ENCODE peak calls at places on chromosomes 11 and 22, in ten cellular contexts. One of them, this sample, is unnamed.

GRCh38 chr11:75465701-75466531 is 32.9 kb upstream of the KLHL35 start:
- DNase-seq in mesothelial cell of epicardium: no peak
- DNase-seq in fibroblast of mammary gland: no peak
- DNase-seq in GM12865: no peak
- DNase-seq in brain microvascular endothelial cell: peak; percentile 19
- DNase-seq in tibial artery: no peak
- DNase-seq in Calu3: no peak
- DNase-seq in dorsolateral prefrontal cortex: no peak
- DNase-seq in CD4-positive, alpha-beta T cell: no peak
- DNase-seq in MM.1S: no peak
- DNase-seq in this sample: no peak

GRCh38 chr11:71451596-71452353 is 1.2 kb upstream of the NADSYN1 start:
- DNase-seq in brain microvascular endothelial cell: no peak
- DNase-seq in GM12865: peak; percentile 23
- DNase-seq in MM.1S: no peak
- DNase-seq in tibial artery: peak; percentile 56
- DNase-seq in dorsolateral prefrontal cortex: no peak
- DNase-seq in Calu3: peak; percentile 43
- DNase-seq in CD4-positive, alpha-beta T cell: no peak
- DNase-seq in fibroblast of mammary gland: no peak
- DNase-seq in mesothelial cell of epicardium: no peak
- DNase-seq in this sample: no peak

GRCh38 chr11:110059706-110060430 is 33.3 kb upstream of the ZC3H12C start:
- DNase-seq in fibroblast of mammary gland: no peak
- DNase-seq in GM12865: no peak
- DNase-seq in CD4-positive, alpha-beta T cell: no peak
- DNase-seq in mesothelial cell of epicardium: no peak
- DNase-seq in Calu3: no peak
- DNase-seq in dorsolateral prefrontal cortex: no peak
- DNase-seq in brain microvascular endothelial cell: no peak
- DNase-seq in MM.1S: no peak
- DNase-seq in tibial artery: no peak
- DNase-seq in this sample: no peak

GRCh38 chr11:78078218-78079167 is 1.2 kb downstream of the NDUFC2 start:
- DNase-seq in mesothelial cell of epicardium: no peak
- DNase-seq in fibroblast of mammary gland: no peak
- DNase-seq in Calu3: no peak
- DNase-seq in dorsolateral prefrontal cortex: no peak
- DNase-seq in tibial artery: no peak
- DNase-seq in MM.1S: no peak
- DNase-seq in brain microvascular endothelial cell: no peak
- DNase-seq in GM12865: peak; percentile 12
- DNase-seq in CD4-positive, alpha-beta T cell: no peak
- DNase-seq in this sample: no peak

GRCh38 chr11:117199061-117199915 is at the start of gene TAGLN:
- DNase-seq in Calu3: peak; percentile 49
- DNase-seq in mesothelial cell of epicardium: peak; percentile 68
- DNase-seq in GM12865: no peak
- DNase-seq in MM.1S: no peak
- DNase-seq in brain microvascular endothelial cell: peak; percentile 97
- DNase-seq in tibial artery: peak; percentile 98
- DNase-seq in dorsolateral prefrontal cortex: no peak
- DNase-seq in CD4-positive, alpha-beta T cell: no peak
- DNase-seq in fibroblast of mammary gland: peak; percentile 72
- DNase-seq in this sample: peak; percentile 49

GRCh38 chr22:46673677-46674236 is 53.6 kb downstream of the GRAMD4 start:
- DNase-seq in GM12865: no peak
- DNase-seq in tibial artery: no peak
- DNase-seq in MM.1S: no peak
- DNase-seq in fibroblast of mammary gland: no peak
- DNase-seq in mesothelial cell of epicardium: no peak
- DNase-seq in Calu3: no peak
- DNase-seq in brain microvascular endothelial cell: no peak
- DNase-seq in dorsolateral prefrontal cortex: no peak
- DNase-seq in CD4-positive, alpha-beta T cell: no peak
- DNase-seq in this sample: no peak

GRCh38 chr11:18729426-18729825 is 3.4 kb upstream of the IGSF22 start:
- DNase-seq in mesothelial cell of epicardium: no peak
- DNase-seq in fibroblast of mammary gland: no peak
- DNase-seq in Calu3: no peak
- DNase-seq in dorsolateral prefrontal cortex: no peak
- DNase-seq in tibial artery: no peak
- DNase-seq in GM12865: no peak
- DNase-seq in MM.1S: no peak
- DNase-seq in brain microvascular endothelial cell: no peak
- DNase-seq in CD4-positive, alpha-beta T cell: no peak
- DNase-seq in this sample: no peak

GRCh38 chr11:99320769-99321290 is 300.1 kb downstream of the CNTN5 start:
- DNase-seq in Calu3: no peak
- DNase-seq in tibial artery: no peak
- DNase-seq in brain microvascular endothelial cell: no peak
- DNase-seq in MM.1S: no peak
- DNase-seq in mesothelial cell of epicardium: no peak
- DNase-seq in dorsolateral prefrontal cortex: no peak
- DNase-seq in GM12865: no peak
- DNase-seq in CD4-positive, alpha-beta T cell: no peak
- DNase-seq in fibroblast of mammary gland: peak; percentile 20
- DNase-seq in this sample: no peak

GRCh38 chr11:121540627-121541026 is 87.9 kb upstream of the SORL1-AS1 start:
- DNase-seq in GM12865: peak; percentile 23
- DNase-seq in mesothelial cell of epicardium: no peak
- DNase-seq in tibial artery: no peak
- DNase-seq in CD4-positive, alpha-beta T cell: no peak
- DNase-seq in brain microvascular endothelial cell: no peak
- DNase-seq in Calu3: no peak
- DNase-seq in dorsolateral prefrontal cortex: no peak
- DNase-seq in fibroblast of mammary gland: peak; percentile 19
- DNase-seq in MM.1S: no peak
- DNase-seq in this sample: no peak

GRCh38 chr11:121536116-121536515 is 83.3 kb upstream of the SORL1-AS1 start:
- DNase-seq in tibial artery: no peak
- DNase-seq in GM12865: no peak
- DNase-seq in Calu3: no peak
- DNase-seq in brain microvascular endothelial cell: no peak
- DNase-seq in CD4-positive, alpha-beta T cell: no peak
- DNase-seq in mesothelial cell of epicardium: no peak
- DNase-seq in MM.1S: no peak
- DNase-seq in fibroblast of mammary gland: no peak
- DNase-seq in dorsolateral prefrontal cortex: no peak
- DNase-seq in this sample: no peak

GRCh38 chr11:121539000-121539399 is 86.2 kb upstream of the SORL1-AS1 start:
- DNase-seq in GM12865: peak; percentile 66
- DNase-seq in MM.1S: no peak
- DNase-seq in tibial artery: no peak
- DNase-seq in CD4-positive, alpha-beta T cell: no peak
- DNase-seq in Calu3: no peak
- DNase-seq in mesothelial cell of epicardium: no peak
- DNase-seq in dorsolateral prefrontal cortex: no peak
- DNase-seq in brain microvascular endothelial cell: no peak
- DNase-seq in fibroblast of mammary gland: peak; percentile 20
- DNase-seq in this sample: no peak

GRCh38 chr11:121535122-121535796 is 82.5 kb upstream of the SORL1-AS1 start:
- DNase-seq in CD4-positive, alpha-beta T cell: no peak
- DNase-seq in mesothelial cell of epicardium: no peak
- DNase-seq in MM.1S: no peak
- DNase-seq in fibroblast of mammary gland: peak; percentile 53
- DNase-seq in tibial artery: no peak
- DNase-seq in GM12865: no peak
- DNase-seq in dorsolateral prefrontal cortex: no peak
- DNase-seq in Calu3: no peak
- DNase-seq in brain microvascular endothelial cell: no peak
- DNase-seq in this sample: no peak

GRCh38 chr11:121538054-121538453 is 85.3 kb upstream of the SORL1-AS1 start:
- DNase-seq in GM12865: peak; percentile 67
- DNase-seq in CD4-positive, alpha-beta T cell: no peak
- DNase-seq in dorsolateral prefrontal cortex: no peak
- DNase-seq in fibroblast of mammary gland: no peak
- DNase-seq in MM.1S: peak; percentile 40
- DNase-seq in mesothelial cell of epicardium: no peak
- DNase-seq in tibial artery: no peak
- DNase-seq in brain microvascular endothelial cell: no peak
- DNase-seq in Calu3: no peak
- DNase-seq in this sample: no peak
- TF ChIP-seq CTCF in GM12865: no peak
- TF ChIP-seq CTCF in CD4-positive, alpha-beta T cell: no peak
- TF ChIP-seq CTCF in dorsolateral prefrontal cortex: no peak
- TF ChIP-seq CTCF in fibroblast of mammary gland: no peak
- TF ChIP-seq CTCF in MM.1S: no peak
- TF ChIP-seq CTCF in mesothelial cell of epicardium: no peak
- TF ChIP-seq CTCF in tibial artery: no peak
- TF ChIP-seq CTCF in brain microvascular endothelial cell: no peak
- TF ChIP-seq CTCF in Calu3: no peak
- TF ChIP-seq CTCF in this sample: no peak

DNA sequence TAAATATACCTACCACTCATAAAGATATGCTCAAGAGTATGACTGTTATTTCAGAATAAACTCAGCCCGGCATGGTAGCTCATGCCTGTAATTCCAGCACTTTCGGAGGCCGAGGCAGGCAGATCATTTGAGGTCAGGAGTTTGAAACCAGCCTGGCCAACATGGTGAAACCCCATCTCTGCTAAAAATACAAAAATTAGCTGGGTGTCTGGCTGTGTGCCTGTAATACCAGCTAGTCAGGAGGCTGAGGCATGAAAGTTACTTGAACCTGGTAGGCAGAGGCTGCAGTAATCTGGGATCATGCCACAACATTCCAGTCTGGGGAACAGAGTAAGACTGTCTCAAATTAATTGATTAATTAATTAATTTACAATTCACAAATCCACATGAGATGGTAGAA is 208.2 kb upstream of the PDGFD start:
- DNase-seq in GM12865: no peak
- DNase-seq in dorsolateral prefrontal cortex: no peak
- DNase-seq in Calu3: no peak
- DNase-seq in fibroblast of mammary gland: no peak
- DNase-seq in brain microvascular endothelial cell: no peak
- DNase-seq in CD4-positive, alpha-beta T cell: no peak
- DNase-seq in MM.1S: no peak
- DNase-seq in mesothelial cell of epicardium: no peak
- DNase-seq in tibial artery: no peak
- DNase-seq in this sample: no peak
- TF ChIP-seq CTCF in GM12865: no peak
- TF ChIP-seq CTCF in dorsolateral prefrontal cortex: no peak
- TF ChIP-seq CTCF in Calu3: no peak
- TF ChIP-seq CTCF in fibroblast of mammary gland: no peak
- TF ChIP-seq CTCF in brain microvascular endothelial cell: no peak
- TF ChIP-seq CTCF in CD4-positive, alpha-beta T cell: no peak
- TF ChIP-seq CTCF in MM.1S: no peak
- TF ChIP-seq CTCF in mesothelial cell of epicardium: no peak
- TF ChIP-seq CTCF in tibial artery: no peak
- TF ChIP-seq CTCF in this sample: no peak

GRCh38 chr22:23763579-23764331 is 965 bp downstream of the C22orf15 start:
- DNase-seq in mesothelial cell of epicardium: no peak
- DNase-seq in fibroblast of mammary gland: no peak
- DNase-seq in dorsolateral prefrontal cortex: peak; percentile 40
- DNase-seq in Calu3: no peak
- DNase-seq in tibial artery: no peak
- DNase-seq in CD4-positive, alpha-beta T cell: peak; percentile 52
- DNase-seq in brain microvascular endothelial cell: no peak
- DNase-seq in GM12865: peak; percentile 43
- DNase-seq in MM.1S: no peak
- DNase-seq in this sample: no peak

GRCh38 chr22:23767303-23767672 is 484 bp downstream of the CHCHD10 start:
- DNase-seq in brain microvascular endothelial cell: no peak
- DNase-seq in CD4-positive, alpha-beta T cell: no peak
- DNase-seq in mesothelial cell of epicardium: no peak
- DNase-seq in Calu3: no peak
- DNase-seq in GM12865: no peak
- DNase-seq in dorsolateral prefrontal cortex: no peak
- DNase-seq in MM.1S: no peak
- DNase-seq in fibroblast of mammary gland: no peak
- DNase-seq in tibial artery: no peak
- DNase-seq in this sample: no peak

GRCh38 chr22:23764931-23765881 is 2.4 kb downstream of the C22orf15 start:
- DNase-seq in tibial artery: no peak
- DNase-seq in brain microvascular endothelial cell: no peak
- DNase-seq in MM.1S: no peak
- DNase-seq in fibroblast of mammary gland: no peak
- DNase-seq in mesothelial cell of epicardium: no peak
- DNase-seq in CD4-positive, alpha-beta T cell: no peak
- DNase-seq in Calu3: no peak
- DNase-seq in dorsolateral prefrontal cortex: no peak
- DNase-seq in GM12865: no peak
- DNase-seq in this sample: no peak

GRCh38 chr22:23769321-23769965 is 1.7 kb upstream of the CHCHD10 start:
- DNase-seq in brain microvascular endothelial cell: no peak
- DNase-seq in MM.1S: no peak
- DNase-seq in tibial artery: no peak
- DNase-seq in GM12865: no peak
- DNase-seq in mesothelial cell of epicardium: no peak
- DNase-seq in CD4-positive, alpha-beta T cell: no peak
- DNase-seq in fibroblast of mammary gland: no peak
- DNase-seq in Calu3: no peak
- DNase-seq in dorsolateral prefrontal cortex: no peak
- DNase-seq in this sample: no peak

GRCh38 chr22:23767673-23768548 is at the start of gene CHCHD10:
- DNase-seq in brain microvascular endothelial cell: peak; percentile 61
- DNase-seq in tibial artery: peak; percentile 90
- DNase-seq in fibroblast of mammary gland: peak; percentile 74
- DNase-seq in GM12865: peak; percentile 84
- DNase-seq in MM.1S: peak; percentile 78
- DNase-seq in mesothelial cell of epicardium: peak; percentile 62
- DNase-seq in Calu3: peak; percentile 90
- DNase-seq in CD4-positive, alpha-beta T cell: peak; percentile 69
- DNase-seq in dorsolateral prefrontal cortex: peak; percentile 90
- DNase-seq in this sample: peak; percentile 62
- TF ChIP-seq CTCF in brain microvascular endothelial cell: peak; percentile 87
- TF ChIP-seq CTCF in tibial artery: peak; percentile 84
- TF ChIP-seq CTCF in fibroblast of mammary gland: peak; percentile 71
- TF ChIP-seq CTCF in GM12865: peak; percentile 70
- TF ChIP-seq CTCF in MM.1S: peak; percentile 55
- TF ChIP-seq CTCF in mesothelial cell of epicardium: peak; percentile 78
- TF ChIP-seq CTCF in Calu3: peak; percentile 82
- TF ChIP-seq CTCF in CD4-positive, alpha-beta T cell: peak; percentile 62
- TF ChIP-seq CTCF in dorsolateral prefrontal cortex: peak; percentile 83
- TF ChIP-seq CTCF in this sample: peak; percentile 17

GRCh38 chr11:85628771-85629341 is 463 bp downstream of the TMEM126B start:
- DNase-seq in MM.1S: no peak
- DNase-seq in GM12865: peak; percentile 12
- DNase-seq in CD4-positive, alpha-beta T cell: no peak
- DNase-seq in fibroblast of mammary gland: peak; percentile 20
- DNase-seq in mesothelial cell of epicardium: no peak
- DNase-seq in dorsolateral prefrontal cortex: no peak
- DNase-seq in tibial artery: no peak
- DNase-seq in brain microvascular endothelial cell: no peak
- DNase-seq in Calu3: no peak
- DNase-seq in this sample: no peak

GRCh38 chr11:85627998-85628770 is at the start of gene TMEM126B:
- DNase-seq in MM.1S: peak; percentile 98
- DNase-seq in GM12865: peak; percentile 96
- DNase-seq in CD4-positive, alpha-beta T cell: peak; percentile 94
- DNase-seq in Calu3: peak; percentile 92
- DNase-seq in tibial artery: peak; percentile 99
- DNase-seq in brain microvascular endothelial cell: peak; percentile 98
- DNase-seq in fibroblast of mammary gland: peak; percentile 93
- DNase-seq in dorsolateral prefrontal cortex: peak; percentile 99
- DNase-seq in mesothelial cell of epicardium: peak; percentile 89
- DNase-seq in this sample: peak; percentile 91

GRCh38 chr11:85626496-85626895 is 648 bp downstream of the DLG2 start:
- DNase-seq in brain microvascular endothelial cell: no peak
- DNase-seq in GM12865: no peak
- DNase-seq in fibroblast of mammary gland: no peak
- DNase-seq in Calu3: no peak
- DNase-seq in CD4-positive, alpha-beta T cell: no peak
- DNase-seq in MM.1S: no peak
- DNase-seq in dorsolateral prefrontal cortex: no peak
- DNase-seq in tibial artery: no peak
- DNase-seq in mesothelial cell of epicardium: no peak
- DNase-seq in this sample: no peak

GRCh38 chr11:85627332-85627997 is at the start of gene DLG2:
- DNase-seq in Calu3: no peak
- DNase-seq in CD4-positive, alpha-beta T cell: no peak
- DNase-seq in mesothelial cell of epicardium: no peak
- DNase-seq in tibial artery: no peak
- DNase-seq in brain microvascular endothelial cell: peak; percentile 12
- DNase-seq in GM12865: peak; percentile 23
- DNase-seq in dorsolateral prefrontal cortex: peak; percentile 18
- DNase-seq in MM.1S: peak; percentile 34
- DNase-seq in fibroblast of mammary gland: peak; percentile 61
- DNase-seq in this sample: no peak
- TF ChIP-seq CTCF in Calu3: no peak
- TF ChIP-seq CTCF in CD4-positive, alpha-beta T cell: no peak
- TF ChIP-seq CTCF in mesothelial cell of epicardium: no peak
- TF ChIP-seq CTCF in tibial artery: no peak
- TF ChIP-seq CTCF in brain microvascular endothelial cell: no peak
- TF ChIP-seq CTCF in GM12865: no peak
- TF ChIP-seq CTCF in dorsolateral prefrontal cortex: no peak
- TF ChIP-seq CTCF in MM.1S: no peak
- TF ChIP-seq CTCF in fibroblast of mammary gland: no peak
- TF ChIP-seq CTCF in this sample: no peak

This sample was measured in omental fat pad.